ENCODE peak calls at places on chromosomes 12 and 14, in eight cellular contexts. P is activated B cell treated with CpG ODN at 0.5 μM for 24 hours; K is activated CD4-positive, alpha-beta T cell treated with anti-CD3 and anti-CD28 coated beads, Interleukin-2, amount 10 ng/mL, durations not matched to agents 7 days and 5 days; R is neuronal stem cell; A is bronchial epithelial cell; U is naive thymus-derived CD8-positive, alpha-beta T cell; M is dermis blood vessel endothelial cell; Q is left ventricle myocardium superior. F is an unnamed sample.

GRCh38 chr14:99201351-99202073 is 70.5 kb downstream of the BCL11B start:
- DNase-seq in A (no peak), P (no peak), U (no peak), R (no peak), Q (no peak), M (no peak), K (peak; percentile 56), F (no peak)

GRCh38 chr12:104347374-104348075 is 44.0 kb downstream of the EID3 start:
- DNase-seq in K (no peak), A (peak; percentile 57), P (no peak), Q (no peak), M (no peak), R (no peak), U (no peak), F (no peak)

GRCh38 chr12:111766608-111767361 is at the start of gene ALDH2:
- DNase-seq in M (peak; percentile 80), Q (peak; percentile 89), P (peak; percentile 60), R (peak; percentile 83), A (no peak), U (peak; percentile 16), K (peak; percentile 22), F (peak; percentile 92)

GRCh38 chr14:91263329-91263728 is 18.8 kb upstream of the GPR68 start:
- DNase-seq in A (no peak), K (no peak), Q (no peak), U (no peak), R (no peak), P (no peak), M (no peak), F (no peak)

GRCh38 chr14:90484291-90484690 is 87.5 kb downstream of the CALM1 start:
- DNase-seq in K (no peak), Q (no peak), U (no peak), P (no peak), R (no peak), A (no peak), M (no peak), F (no peak)

GRCh38 chr14:58808828-58809227 is 171.1 kb downstream of the DACT1 start:
- DNase-seq in A (peak; percentile 80), K (no peak), M (peak; percentile 46), R (no peak), U (no peak), Q (no peak), P (no peak), F (no peak)

GRCh38 chr12:65495233-65495632 is 216.8 kb downstream of the MSRB3 start:
- DNase-seq in K (no peak), U (no peak), P (no peak), R (no peak), A (peak; percentile 69), Q (no peak), M (peak; percentile 6), F (no peak)

GRCh38 chr12:22443379-22444316 is 100.7 kb downstream of the C2CD5 start:
- DNase-seq in A (peak; percentile 68), Q (peak; percentile 31), K (peak; percentile 71), R (peak; percentile 74), P (no peak), M (peak; percentile 85), U (peak; percentile 30), F (peak; percentile 81)

GRCh38 chr14:63551338-63551737 is 8.2 kb upstream of the PPP2R5E start:
- DNase-seq in K (no peak), U (no peak), P (no peak), R (no peak), A (peak; percentile 64), Q (no peak), M (peak; percentile 10), F (no peak)